ENCODE peak calls at places on chromosomes 16 and 17, in six cellular contexts. One of them, this sample, is unnamed.
A peak's percentile ranks its signal among the peaks of the same experiment; 100 is the strongest.

GRCh38 chr17:78933959-78934568 is 8.9 kb upstream of the TIMP2 start:
- DNase-seq in DND-41: no peak
- DNase-seq in heart right ventricle: peak; percentile 92
- DNase-seq in right atrium auricular region: peak; percentile 98
- DNase-seq in prostate gland: peak; percentile 98
- DNase-seq in cardiac muscle cell: peak; percentile 99
- DNase-seq in this sample: no peak

GRCh38 chr16:69077251-69077650 is 28.2 kb upstream of the HAS3 start:
- DNase-seq in DND-41: no peak
- DNase-seq in heart right ventricle: no peak
- DNase-seq in right atrium auricular region: no peak
- DNase-seq in prostate gland: no peak
- DNase-seq in cardiac muscle cell: no peak
- DNase-seq in this sample: no peak

GRCh38 chr16:17470871-17471744 is at the start of gene XYLT1:
- DNase-seq in DND-41: peak; percentile 71
- DNase-seq in heart right ventricle: peak; percentile 53
- DNase-seq in right atrium auricular region: peak; percentile 94
- DNase-seq in prostate gland: peak; percentile 61
- DNase-seq in cardiac muscle cell: peak; percentile 76
- DNase-seq in this sample: no peak

GRCh38 chr17:19447085-19447583 is 36.1 kb downstream of the RNF112 start:
- DNase-seq in DND-41: peak; percentile 68
- DNase-seq in heart right ventricle: no peak
- DNase-seq in right atrium auricular region: peak; percentile 85
- DNase-seq in prostate gland: peak; percentile 78
- DNase-seq in cardiac muscle cell: peak; percentile 85
- DNase-seq in this sample: no peak

GRCh38 chr16:6081320-6081976 is 983.9 kb upstream of the EEF2KMT start:
- DNase-seq in DND-41: peak; percentile 48
- DNase-seq in heart right ventricle: no peak
- DNase-seq in right atrium auricular region: no peak
- DNase-seq in prostate gland: no peak
- DNase-seq in cardiac muscle cell: no peak
- DNase-seq in this sample: no peak

GRCh38 chr16:30773826-30774225 is 11.7 kb downstream of the RNF40 start:
- DNase-seq in DND-41: no peak
- DNase-seq in heart right ventricle: no peak
- DNase-seq in right atrium auricular region: no peak
- DNase-seq in prostate gland: no peak
- DNase-seq in cardiac muscle cell: no peak
- DNase-seq in this sample: no peak

GRCh38 chr16:8892101-8892575 is 10.0 kb downstream of the LITAFD start:
- DNase-seq in DND-41: no peak
- DNase-seq in heart right ventricle: no peak
- DNase-seq in right atrium auricular region: no peak
- DNase-seq in prostate gland: no peak
- DNase-seq in cardiac muscle cell: no peak
- DNase-seq in this sample: peak; percentile 72

GRCh38 chr16:49639739-49640388 is 216.0 kb downstream of the ZNF423 start:
- DNase-seq in DND-41: no peak
- DNase-seq in heart right ventricle: peak; percentile 76
- DNase-seq in right atrium auricular region: no peak
- DNase-seq in prostate gland: no peak
- DNase-seq in cardiac muscle cell: peak; percentile 74
- DNase-seq in this sample: no peak

GRCh38 chr16:70592106-70592571 is 54.2 kb upstream of the IL34 start:
- DNase-seq in DND-41: no peak
- DNase-seq in heart right ventricle: peak; percentile 50
- DNase-seq in right atrium auricular region: peak; percentile 73
- DNase-seq in prostate gland: no peak
- DNase-seq in cardiac muscle cell: no peak
- DNase-seq in this sample: no peak

GRCh38 chr17:79504181-79504605 is 106.7 kb downstream of the RBFOX3 start:
- DNase-seq in DND-41: no peak
- DNase-seq in heart right ventricle: no peak
- DNase-seq in right atrium auricular region: no peak
- DNase-seq in prostate gland: no peak
- DNase-seq in cardiac muscle cell: no peak
- DNase-seq in this sample: no peak

GRCh38 chr17:55705847-55706246 is 16.8 kb downstream of the TMEM100 start:
- DNase-seq in DND-41: no peak
- DNase-seq in heart right ventricle: no peak
- DNase-seq in right atrium auricular region: no peak
- DNase-seq in prostate gland: no peak
- DNase-seq in cardiac muscle cell: no peak
- DNase-seq in this sample: peak; percentile 27

GRCh38 chr17:79992657-79993389 is 42.8 kb downstream of the TBC1D16 start:
- DNase-seq in DND-41: no peak
- DNase-seq in heart right ventricle: no peak
- DNase-seq in right atrium auricular region: no peak
- DNase-seq in prostate gland: no peak
- DNase-seq in cardiac muscle cell: no peak
- DNase-seq in this sample: no peak

GRCh38 chr17:77449908-77450741 is 309.4 kb downstream of the SEC14L1 start:
- DNase-seq in DND-41: peak; percentile 60
- DNase-seq in heart right ventricle: peak; percentile 85
- DNase-seq in right atrium auricular region: no peak
- DNase-seq in prostate gland: peak; percentile 73
- DNase-seq in cardiac muscle cell: peak; percentile 86
- DNase-seq in this sample: no peak

GRCh38 chr17:13510062-13510461 is 91.7 kb downstream of the HS3ST3A1 start:
- DNase-seq in DND-41: no peak
- DNase-seq in heart right ventricle: no peak
- DNase-seq in right atrium auricular region: no peak
- DNase-seq in prostate gland: no peak
- DNase-seq in cardiac muscle cell: peak; percentile 63
- DNase-seq in this sample: no peak

GRCh38 chr17:60506312-60506711 is 19.7 kb downstream of the APPBP2 start:
- DNase-seq in DND-41: no peak
- DNase-seq in heart right ventricle: no peak
- DNase-seq in right atrium auricular region: no peak
- DNase-seq in prostate gland: no peak
- DNase-seq in cardiac muscle cell: peak; percentile 53
- DNase-seq in this sample: no peak

GRCh38 chr16:75266738-75267630 is 15.6 kb upstream of the BCAR1 start:
- DNase-seq in DND-41: no peak
- DNase-seq in heart right ventricle: peak; percentile 16
- DNase-seq in right atrium auricular region: no peak
- DNase-seq in prostate gland: no peak
- DNase-seq in cardiac muscle cell: no peak
- DNase-seq in this sample: no peak

DNA sequence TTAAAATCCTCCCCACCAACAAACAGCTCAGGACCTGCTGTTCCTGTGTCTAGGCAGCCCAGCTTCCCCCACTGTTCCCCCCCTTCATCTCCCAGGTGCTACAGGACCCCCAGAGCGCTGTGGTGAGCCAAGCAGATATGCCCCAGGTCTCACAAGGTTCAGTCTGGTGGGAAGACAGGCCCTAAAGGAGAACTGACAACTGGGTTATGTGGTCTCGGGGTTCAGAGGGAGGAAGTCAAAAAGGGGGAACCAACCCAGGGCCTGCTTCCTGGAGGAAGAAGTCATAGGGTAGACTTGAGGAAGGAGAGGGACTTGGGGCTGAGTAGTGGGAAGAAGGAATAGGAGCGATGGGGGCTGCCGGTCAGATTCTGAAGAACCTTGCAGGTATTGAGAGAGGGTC is 2.6 kb downstream of the RIPOR1 start:
- DNase-seq in DND-41: no peak
- DNase-seq in heart right ventricle: no peak
- DNase-seq in right atrium auricular region: no peak
- DNase-seq in prostate gland: no peak
- DNase-seq in cardiac muscle cell: no peak
- DNase-seq in this sample: no peak
- H3K4me3 ChIP-seq in DND-41: no peak overlapping the region
- H3K4me3 ChIP-seq in heart right ventricle: peak overlapping the region; percentile 95
- H3K4me3 ChIP-seq in right atrium auricular region: peak overlapping the region; percentile 81
- H3K4me3 ChIP-seq in prostate gland: no peak overlapping the region
- H3K4me3 ChIP-seq in cardiac muscle cell: no peak overlapping the region
- H3K4me3 ChIP-seq in this sample: no peak overlapping the region

GRCh38 chr16:78474762-78475161 is 375.3 kb downstream of the WWOX start:
- DNase-seq in DND-41: no peak
- DNase-seq in heart right ventricle: no peak
- DNase-seq in right atrium auricular region: no peak
- DNase-seq in prostate gland: no peak
- DNase-seq in cardiac muscle cell: no peak
- DNase-seq in this sample: peak; percentile 56

GRCh38 chr16:78479723-78480122 is 380.3 kb downstream of the WWOX start:
- DNase-seq in DND-41: no peak
- DNase-seq in heart right ventricle: no peak
- DNase-seq in right atrium auricular region: no peak
- DNase-seq in prostate gland: no peak
- DNase-seq in cardiac muscle cell: no peak
- DNase-seq in this sample: no peak

GRCh38 chr16:78483124-78483992 is 383.9 kb downstream of the WWOX start:
- DNase-seq in DND-41: no peak
- DNase-seq in heart right ventricle: no peak
- DNase-seq in right atrium auricular region: no peak
- DNase-seq in prostate gland: no peak
- DNase-seq in cardiac muscle cell: no peak
- DNase-seq in this sample: no peak

GRCh38 chr16:78480588-78480987 is 381.1 kb downstream of the WWOX start:
- DNase-seq in DND-41: no peak
- DNase-seq in heart right ventricle: no peak
- DNase-seq in right atrium auricular region: no peak
- DNase-seq in prostate gland: no peak
- DNase-seq in cardiac muscle cell: no peak
- DNase-seq in this sample: no peak

DNA sequence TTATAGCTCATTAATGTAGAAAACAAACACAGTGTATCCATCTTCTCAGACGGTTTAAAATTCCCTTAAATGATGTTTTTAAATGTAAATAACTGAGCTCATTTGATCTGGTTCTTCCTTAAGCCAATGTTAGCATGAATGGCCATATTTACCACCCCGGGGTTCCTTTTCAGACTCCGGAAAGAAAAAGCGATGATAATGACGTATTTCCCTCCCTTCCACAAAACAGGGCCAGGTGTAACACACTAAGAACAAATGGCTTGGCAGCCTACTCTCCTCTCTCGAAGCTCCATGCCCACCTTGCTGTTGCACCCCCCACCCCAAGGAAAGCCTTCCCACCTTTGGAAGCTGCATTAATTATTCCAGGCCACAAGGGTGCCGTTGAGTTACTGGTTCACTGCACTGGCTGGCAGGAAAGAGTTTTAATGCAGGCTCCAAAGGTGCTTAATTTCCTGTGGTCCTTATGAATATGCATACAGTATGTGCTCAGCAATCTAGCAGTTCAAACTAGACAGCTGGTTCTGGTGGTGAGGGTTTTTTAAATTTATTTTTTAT is 378.9 kb downstream of the WWOX start:
- DNase-seq in DND-41: peak; percentile 7
- DNase-seq in heart right ventricle: no peak
- DNase-seq in right atrium auricular region: no peak
- DNase-seq in prostate gland: no peak
- DNase-seq in cardiac muscle cell: no peak
- DNase-seq in this sample: no peak
- TF ChIP-seq CTCF in DND-41: peak; percentile 56
- TF ChIP-seq CTCF in heart right ventricle: no peak
- TF ChIP-seq CTCF in right atrium auricular region: no peak
- TF ChIP-seq CTCF in prostate gland: no peak
- TF ChIP-seq CTCF in cardiac muscle cell: no peak
- TF ChIP-seq CTCF in this sample: peak; percentile 29

DNA sequence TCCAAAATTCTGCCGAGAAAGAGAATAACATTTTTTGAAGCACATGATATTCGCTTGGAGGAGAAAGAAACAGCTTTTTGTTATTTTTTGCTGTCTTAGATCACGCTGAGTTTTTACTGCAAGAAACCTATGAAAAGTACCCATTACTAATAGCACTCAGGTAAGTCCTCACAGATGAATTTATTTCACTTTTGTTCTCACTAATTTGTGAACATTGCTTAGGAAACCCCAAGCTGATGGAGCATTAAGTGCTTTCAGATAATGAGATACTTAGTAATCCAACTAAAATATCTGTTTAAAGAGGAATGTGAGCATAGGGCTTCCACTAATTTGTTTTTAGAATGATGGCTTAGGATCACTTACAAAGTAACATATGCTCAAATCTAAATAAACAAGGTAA is 45.7 kb downstream of the MYO1D start:
- DNase-seq in DND-41: no peak
- DNase-seq in heart right ventricle: no peak
- DNase-seq in right atrium auricular region: no peak
- DNase-seq in prostate gland: no peak
- DNase-seq in cardiac muscle cell: no peak
- DNase-seq in this sample: peak; percentile 22
- H3K27me3 ChIP-seq in DND-41: peaks cover 5% of the 10 kb centered on the region
- H3K27me3 ChIP-seq in heart right ventricle: no peaks in the 10 kb centered on the region
- H3K27me3 ChIP-seq in right atrium auricular region: no peaks in the 10 kb centered on the region
- H3K27me3 ChIP-seq in prostate gland: no peaks in the 10 kb centered on the region
- H3K27me3 ChIP-seq in cardiac muscle cell: no peaks in the 10 kb centered on the region
- H3K27me3 ChIP-seq in this sample: no peaks in the 10 kb centered on the region

GRCh38 chr16:10834766-10835165 is 16.2 kb upstream of the TVP23A start:
- DNase-seq in DND-41: no peak
- DNase-seq in heart right ventricle: no peak
- DNase-seq in right atrium auricular region: no peak
- DNase-seq in prostate gland: no peak
- DNase-seq in cardiac muscle cell: no peak
- DNase-seq in this sample: no peak
- H3K4me3 ChIP-seq in DND-41: no peak overlapping the region
- H3K4me3 ChIP-seq in heart right ventricle: no peak overlapping the region
- H3K4me3 ChIP-seq in right atrium auricular region: no peak overlapping the region
- H3K4me3 ChIP-seq in prostate gland: no peak overlapping the region
- H3K4me3 ChIP-seq in cardiac muscle cell: no peak overlapping the region
- H3K4me3 ChIP-seq in this sample: no peak overlapping the region

GRCh38 chr16:51049678-51050378 is 101.2 kb downstream of the SALL1 start:
- DNase-seq in DND-41: no peak
- DNase-seq in heart right ventricle: no peak
- DNase-seq in right atrium auricular region: no peak
- DNase-seq in prostate gland: no peak
- DNase-seq in cardiac muscle cell: no peak
- DNase-seq in this sample: no peak
- TF ChIP-seq CTCF in DND-41: no peak
- TF ChIP-seq CTCF in heart right ventricle: no peak
- TF ChIP-seq CTCF in right atrium auricular region: no peak
- TF ChIP-seq CTCF in prostate gland: no peak
- TF ChIP-seq CTCF in cardiac muscle cell: no peak
- TF ChIP-seq CTCF in this sample: peak; percentile 14

DNA sequence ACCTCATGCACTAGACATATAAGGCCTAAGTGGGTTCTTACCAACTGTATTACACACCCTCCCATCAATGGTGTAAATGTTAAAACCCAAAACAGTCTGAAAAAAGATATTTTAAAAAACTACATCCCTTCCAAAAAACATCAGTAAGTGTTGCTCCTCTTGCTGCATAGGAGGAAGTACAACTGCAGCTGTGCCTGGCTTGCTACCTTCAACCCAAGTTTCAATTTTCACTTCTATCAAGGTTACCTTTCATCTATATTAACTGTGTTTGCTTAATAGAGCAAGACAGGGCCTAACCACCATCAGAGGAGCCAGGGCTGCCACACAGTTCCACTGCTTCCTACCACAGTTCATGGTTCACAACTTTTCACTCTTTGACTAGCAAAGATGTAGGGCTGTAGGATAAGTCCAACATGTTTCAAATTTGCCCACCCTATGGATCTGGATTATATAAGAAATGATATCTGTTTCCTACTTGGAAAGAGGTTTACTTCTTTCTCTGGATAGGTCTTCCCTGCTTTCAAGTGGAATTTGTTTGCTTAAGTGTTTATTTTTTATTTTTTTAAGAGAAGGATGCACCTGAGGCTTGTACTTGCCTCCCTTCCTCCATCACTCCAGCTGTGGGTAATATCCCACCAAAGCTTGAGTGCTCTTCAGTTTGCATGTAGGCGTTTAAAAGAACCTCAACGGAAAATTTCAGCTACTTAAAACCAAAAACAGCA is 56.7 kb downstream of the GRB7 start:
- DNase-seq in DND-41: peak; percentile 32
- DNase-seq in heart right ventricle: no peak
- DNase-seq in right atrium auricular region: no peak
- DNase-seq in prostate gland: no peak
- DNase-seq in cardiac muscle cell: no peak
- DNase-seq in this sample: peak; percentile 72
- H3K27me3 ChIP-seq in DND-41: no peaks in the 10 kb centered on the region
- H3K27me3 ChIP-seq in heart right ventricle: peaks cover 26% of the 10 kb centered on the region
- H3K27me3 ChIP-seq in right atrium auricular region: no peaks in the 10 kb centered on the region
- H3K27me3 ChIP-seq in prostate gland: no peaks in the 10 kb centered on the region
- H3K27me3 ChIP-seq in cardiac muscle cell: no peaks in the 10 kb centered on the region
- H3K27me3 ChIP-seq in this sample: no peaks in the 10 kb centered on the region